ENCODE peak calls at places on chromosomes 6 and 20, in nine cellular contexts. One of them, this sample, is unnamed.
A peak's percentile ranks its signal among the peaks of the same experiment; 100 is the strongest.

GRCh38 chr6:158376650-158377081 is 64.4 kb downstream of the TULP4 start:
- DNase-seq in PC-3: no peak
- DNase-seq in neural progenitor cell: no peak
- DNase-seq in GM23248: peak; percentile 76
- DNase-seq in GM23338: no peak
- DNase-seq in HCT116: no peak
- DNase-seq in SK-N-SH: no peak
- DNase-seq in OCI-LY7: no peak
- DNase-seq in MM.1S: no peak
- DNase-seq in this sample: no peak

GRCh38 chr20:3123542-3123941 is 36.1 kb downstream of the FASTKD5 start:
- DNase-seq in PC-3: no peak
- DNase-seq in neural progenitor cell: no peak
- DNase-seq in GM23248: no peak
- DNase-seq in GM23338: no peak
- DNase-seq in HCT116: no peak
- DNase-seq in SK-N-SH: no peak
- DNase-seq in OCI-LY7: no peak
- DNase-seq in MM.1S: no peak
- DNase-seq in this sample: no peak

GRCh38 chr20:53801609-53802370 is 208.2 kb upstream of the ZNF217 start:
- DNase-seq in PC-3: no peak
- DNase-seq in neural progenitor cell: no peak
- DNase-seq in GM23248: no peak
- DNase-seq in GM23338: no peak
- DNase-seq in HCT116: no peak
- DNase-seq in SK-N-SH: no peak
- DNase-seq in OCI-LY7: no peak
- DNase-seq in MM.1S: no peak
- DNase-seq in this sample: no peak

GRCh38 chr6:42032366-42032765 is 18.0 kb upstream of the TAF8 start:
- DNase-seq in PC-3: no peak
- DNase-seq in neural progenitor cell: no peak
- DNase-seq in GM23248: no peak
- DNase-seq in GM23338: no peak
- DNase-seq in HCT116: no peak
- DNase-seq in SK-N-SH: no peak
- DNase-seq in OCI-LY7: no peak
- DNase-seq in MM.1S: no peak
- DNase-seq in this sample: no peak

GRCh38 chr6:130513770-130514169 is 148.0 kb downstream of the TMEM200A start:
- DNase-seq in PC-3: peak; percentile 73
- DNase-seq in neural progenitor cell: no peak
- DNase-seq in GM23248: peak; percentile 44
- DNase-seq in GM23338: no peak
- DNase-seq in HCT116: no peak
- DNase-seq in SK-N-SH: no peak
- DNase-seq in OCI-LY7: peak; percentile 71
- DNase-seq in MM.1S: peak; percentile 92
- DNase-seq in this sample: no peak

GRCh38 chr6:43990627-43991619 is 136.3 kb downstream of the MRPL14 start:
- DNase-seq in PC-3: no peak
- DNase-seq in neural progenitor cell: no peak
- DNase-seq in GM23248: peak; percentile 55
- DNase-seq in GM23338: no peak
- DNase-seq in HCT116: no peak
- DNase-seq in SK-N-SH: peak; percentile 83
- DNase-seq in OCI-LY7: no peak
- DNase-seq in MM.1S: no peak
- DNase-seq in this sample: peak; percentile 90

GRCh38 chr6:135144678-135145508 is 36.2 kb upstream of the MYB start:
- DNase-seq in PC-3: peak; percentile 58
- DNase-seq in neural progenitor cell: peak; percentile 42
- DNase-seq in GM23248: peak; percentile 56
- DNase-seq in GM23338: peak; percentile 61
- DNase-seq in HCT116: peak; percentile 12
- DNase-seq in SK-N-SH: peak; percentile 25
- DNase-seq in OCI-LY7: peak; percentile 74
- DNase-seq in MM.1S: peak; percentile 50
- DNase-seq in this sample: peak; percentile 15

GRCh38 chr6:139888691-139889122 is 514.3 kb upstream of the CITED2 start:
- DNase-seq in PC-3: no peak
- DNase-seq in neural progenitor cell: peak; percentile 94
- DNase-seq in GM23248: no peak
- DNase-seq in GM23338: peak; percentile 91
- DNase-seq in HCT116: no peak
- DNase-seq in SK-N-SH: no peak
- DNase-seq in OCI-LY7: no peak
- DNase-seq in MM.1S: no peak
- DNase-seq in this sample: no peak

GRCh38 chr20:32589256-32589655 is 4.1 kb upstream of the NOL4L start:
- DNase-seq in PC-3: peak; percentile 70
- DNase-seq in neural progenitor cell: no peak
- DNase-seq in GM23248: peak; percentile 76
- DNase-seq in GM23338: no peak
- DNase-seq in HCT116: no peak
- DNase-seq in SK-N-SH: no peak
- DNase-seq in OCI-LY7: no peak
- DNase-seq in MM.1S: no peak
- DNase-seq in this sample: no peak

DNA sequence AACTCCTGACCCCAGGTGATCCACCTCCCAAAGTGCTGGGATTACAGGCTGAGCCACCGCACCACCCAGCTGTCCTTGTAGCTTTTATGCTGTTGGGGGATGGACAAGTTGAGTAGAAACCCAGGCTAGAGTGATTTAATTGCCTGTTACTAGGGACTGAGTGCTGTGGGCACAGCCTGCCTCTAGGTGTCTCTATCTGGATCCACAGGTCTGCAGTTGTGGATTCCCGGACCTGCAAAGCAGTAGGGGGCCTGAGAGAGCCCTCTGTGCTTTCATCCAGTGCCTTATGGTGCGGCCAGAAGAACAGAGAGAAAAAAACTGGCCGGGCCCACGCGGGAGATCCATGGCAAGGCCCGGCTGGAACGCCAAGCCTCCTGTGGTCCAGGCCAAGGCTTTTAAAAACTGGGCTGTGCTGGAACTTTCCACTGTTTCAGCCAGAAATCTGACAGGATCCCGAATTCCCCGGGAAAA is 5.1 kb downstream of the SIRPA start:
- DNase-seq in PC-3: peak; percentile 81
- DNase-seq in neural progenitor cell: peak; percentile 84
- DNase-seq in GM23248: peak; percentile 85
- DNase-seq in GM23338: peak; percentile 93
- DNase-seq in HCT116: peak; percentile 68
- DNase-seq in SK-N-SH: peak; percentile 86
- DNase-seq in OCI-LY7: peak; percentile 66
- DNase-seq in MM.1S: peak; percentile 48
- DNase-seq in this sample: peak; percentile 88
- TF ChIP-seq EZH2phosphoT487 in PC-3: no peak
- TF ChIP-seq EZH2phosphoT487 in neural progenitor cell: no peak
- TF ChIP-seq EZH2phosphoT487 in GM23248: no peak
- TF ChIP-seq EZH2phosphoT487 in GM23338: no peak
- TF ChIP-seq EZH2phosphoT487 in HCT116: no peak
- TF ChIP-seq EZH2phosphoT487 in SK-N-SH: no peak
- TF ChIP-seq EZH2phosphoT487 in OCI-LY7: no peak
- TF ChIP-seq EZH2phosphoT487 in MM.1S: no peak
- TF ChIP-seq EZH2phosphoT487 in this sample: no peak

DNA sequence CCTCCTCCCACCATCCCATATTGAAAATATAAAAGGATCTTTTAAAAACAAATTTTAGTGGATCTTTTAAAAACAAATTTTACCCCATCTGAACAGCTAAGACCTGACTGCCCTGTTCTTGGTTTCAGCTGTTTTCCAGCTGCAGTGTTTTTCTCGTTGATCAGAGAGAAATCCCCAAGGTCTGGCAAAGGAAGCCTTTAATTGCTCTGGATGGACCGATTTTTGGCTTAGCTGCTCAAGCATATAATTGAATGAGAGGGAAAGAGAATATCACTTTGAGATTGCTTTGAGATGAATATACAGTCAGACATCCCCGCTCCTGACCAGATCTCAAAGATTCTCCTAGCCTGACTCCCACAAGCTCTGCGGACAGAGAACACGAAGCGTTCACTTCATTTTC is 101.5 kb downstream of the SNX5 start:
- DNase-seq in PC-3: no peak
- DNase-seq in neural progenitor cell: no peak
- DNase-seq in GM23248: no peak
- DNase-seq in GM23338: no peak
- DNase-seq in HCT116: no peak
- DNase-seq in SK-N-SH: no peak
- DNase-seq in OCI-LY7: no peak
- DNase-seq in MM.1S: no peak
- DNase-seq in this sample: no peak
- H2AFZ ChIP-seq in PC-3: no peak overlapping the region
- H2AFZ ChIP-seq in neural progenitor cell: peak overlapping the region; percentile 42
- H2AFZ ChIP-seq in GM23248: no peak overlapping the region
- H2AFZ ChIP-seq in GM23338: peak overlapping the region; percentile 4
- H2AFZ ChIP-seq in HCT116: no peak overlapping the region
- H2AFZ ChIP-seq in SK-N-SH: no peak overlapping the region
- H2AFZ ChIP-seq in OCI-LY7: no peak overlapping the region
- H2AFZ ChIP-seq in MM.1S: no peak overlapping the region
- H2AFZ ChIP-seq in this sample: no peak overlapping the region

GRCh38 chr20:48609491-48609978 is 218.3 kb downstream of the PREX1 start:
- DNase-seq in PC-3: no peak
- DNase-seq in neural progenitor cell: no peak
- DNase-seq in GM23248: no peak
- DNase-seq in GM23338: no peak
- DNase-seq in HCT116: no peak
- DNase-seq in SK-N-SH: no peak
- DNase-seq in OCI-LY7: no peak
- DNase-seq in MM.1S: peak; percentile 83
- DNase-seq in this sample: no peak

GRCh38 chr20:48612335-48612734 is 215.5 kb downstream of the PREX1 start:
- DNase-seq in PC-3: no peak
- DNase-seq in neural progenitor cell: no peak
- DNase-seq in GM23248: no peak
- DNase-seq in GM23338: no peak
- DNase-seq in HCT116: no peak
- DNase-seq in SK-N-SH: no peak
- DNase-seq in OCI-LY7: no peak
- DNase-seq in MM.1S: no peak
- DNase-seq in this sample: no peak

GRCh38 chr20:48613926-48614325 is 213.9 kb downstream of the PREX1 start:
- DNase-seq in PC-3: no peak
- DNase-seq in neural progenitor cell: no peak
- DNase-seq in GM23248: no peak
- DNase-seq in GM23338: no peak
- DNase-seq in HCT116: no peak
- DNase-seq in SK-N-SH: no peak
- DNase-seq in OCI-LY7: no peak
- DNase-seq in MM.1S: no peak
- DNase-seq in this sample: no peak

GRCh38 chr20:48607544-48607865 is 220.3 kb downstream of the PREX1 start:
- DNase-seq in PC-3: no peak
- DNase-seq in neural progenitor cell: no peak
- DNase-seq in GM23248: no peak
- DNase-seq in GM23338: no peak
- DNase-seq in HCT116: no peak
- DNase-seq in SK-N-SH: no peak
- DNase-seq in OCI-LY7: no peak
- DNase-seq in MM.1S: no peak
- DNase-seq in this sample: no peak

GRCh38 chr20:48610996-48611395 is 216.8 kb downstream of the PREX1 start:
- DNase-seq in PC-3: no peak
- DNase-seq in neural progenitor cell: no peak
- DNase-seq in GM23248: no peak
- DNase-seq in GM23338: no peak
- DNase-seq in HCT116: no peak
- DNase-seq in SK-N-SH: no peak
- DNase-seq in OCI-LY7: no peak
- DNase-seq in MM.1S: no peak
- DNase-seq in this sample: no peak
- H3K4me2 ChIP-seq in PC-3: no peak overlapping the region
- H3K4me2 ChIP-seq in neural progenitor cell: no peak overlapping the region
- H3K4me2 ChIP-seq in GM23248: no peak overlapping the region
- H3K4me2 ChIP-seq in GM23338: no peak overlapping the region
- H3K4me2 ChIP-seq in HCT116: no peak overlapping the region
- H3K4me2 ChIP-seq in SK-N-SH: no peak overlapping the region
- H3K4me2 ChIP-seq in OCI-LY7: no peak overlapping the region
- H3K4me2 ChIP-seq in MM.1S: no peak overlapping the region
- H3K4me2 ChIP-seq in this sample: no peak overlapping the region

DNA sequence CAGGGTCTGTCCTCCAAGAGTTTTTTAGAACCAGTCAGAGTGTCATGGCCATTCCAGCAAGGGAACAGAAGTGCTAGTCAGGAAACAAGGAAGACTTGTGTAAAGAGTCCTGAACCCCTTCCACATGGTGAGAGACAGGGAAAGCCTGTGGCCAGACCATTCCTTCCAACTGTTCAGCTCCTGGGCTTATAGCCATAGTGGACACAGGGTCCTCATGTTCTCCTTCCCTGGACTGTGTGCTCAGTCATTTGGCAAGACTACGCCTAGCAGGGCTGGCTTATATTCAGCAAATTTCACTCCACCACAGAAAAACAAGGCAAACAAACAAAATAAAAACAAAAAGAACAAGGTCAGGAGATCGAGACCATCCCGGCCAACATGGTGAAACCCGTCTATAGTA is 60.5 kb downstream of the NRN1 start:
- DNase-seq in PC-3: no peak
- DNase-seq in neural progenitor cell: no peak
- DNase-seq in GM23248: no peak
- DNase-seq in GM23338: no peak
- DNase-seq in HCT116: no peak
- DNase-seq in SK-N-SH: no peak
- DNase-seq in OCI-LY7: no peak
- DNase-seq in MM.1S: no peak
- DNase-seq in this sample: no peak
- TF ChIP-seq EZH2phosphoT487 in PC-3: no peak
- TF ChIP-seq EZH2phosphoT487 in neural progenitor cell: no peak
- TF ChIP-seq EZH2phosphoT487 in GM23248: no peak
- TF ChIP-seq EZH2phosphoT487 in GM23338: no peak
- TF ChIP-seq EZH2phosphoT487 in HCT116: no peak
- TF ChIP-seq EZH2phosphoT487 in SK-N-SH: no peak
- TF ChIP-seq EZH2phosphoT487 in OCI-LY7: no peak
- TF ChIP-seq EZH2phosphoT487 in MM.1S: no peak
- TF ChIP-seq EZH2phosphoT487 in this sample: no peak

This sample was measured in hepatocyte.